ENCODE peak calls at places on chromosome 22, in four cellular contexts. P is stomach, X is skeletal muscle cell, R is pancreas. U is an unnamed sample.

GRCh38 chr22:38718414-38718813 is 12.7 kb downstream of the GTPBP1 start:
- DNase-seq in R (no peak), P (peak; percentile 66), X (no peak), U (no peak)

GRCh38 chr22:37498289-37498909 is 12.2 kb upstream of the MFNG start:
- DNase-seq in P (peak; percentile 71), X (no peak), R (peak; percentile 79), U (no peak)

GRCh38 chr22:47200273-47201051 is 438.0 kb downstream of the TBC1D22A start:
- DNase-seq in P (peak; percentile 25), R (peak; percentile 65), X (no peak), U (no peak)

GRCh38 chr22:39463277-39463676 is 6.5 kb downstream of the MGAT3 start:
- DNase-seq in R (no peak), P (no peak), X (no peak), U (no peak)

GRCh38 chr22:38136607-38137006 is 26.1 kb upstream of the BAIAP2L2 start:
- DNase-seq in X (no peak), P (no peak), R (no peak), U (no peak)

GRCh38 chr22:44366372-44367310 is 53.9 kb upstream of the SHISAL1 start:
- DNase-seq in R (peak; percentile 42), X (no peak), P (no peak), U (no peak)

GRCh38 chr22:17980638-17981051 is 43.7 kb downstream of the MICAL3 start:
- DNase-seq in P (peak; percentile 48), X (no peak), R (no peak), U (no peak)

GRCh38 chr22:45754822-45755221 is 83.2 kb downstream of the ATXN10 start:
- DNase-seq in P (no peak), R (no peak), X (no peak), U (no peak)

GRCh38 chr22:46036558-46037408 is 59.8 kb upstream of the WNT7B start:
- DNase-seq in R (peak; percentile 73), P (peak; percentile 58), X (no peak), U (peak; percentile 34)

GRCh38 chr22:39990688-39991087 is 4.1 kb upstream of the FAM83F start:
- DNase-seq in R (no peak), P (no peak), X (no peak), U (no peak)

GRCh38 chr22:30078320-30079311 is 1.6 kb upstream of the HORMAD2 start:
- DNase-seq in X (no peak), R (no peak), P (no peak), U (peak; percentile 47)

GRCh38 chr22:25351631-25352293 is 132.3 kb downstream of the CRYBB2 start:
- DNase-seq in P (peak; percentile 21), R (no peak), X (no peak), U (peak; percentile 22)

GRCh38 chr22:44783581-44783980 is 31.2 kb downstream of the ARHGAP8 start:
- DNase-seq in P (no peak), R (no peak), X (no peak), U (no peak)

GRCh38 chr22:19118601-19118880 is 3.7 kb downstream of the DGCR2 start:
- DNase-seq in P (no peak), X (no peak), R (no peak), U (no peak)

GRCh38 chr22:19120829-19121630 is 1.2 kb downstream of the DGCR2 start:
- DNase-seq in X (no peak), R (no peak), P (peak; percentile 66), U (no peak)

GRCh38 chr22:19122143-19122751 is at the start of gene DGCR2:
- DNase-seq in R (peak; percentile 99), X (peak; percentile 86), P (peak; percentile 98), U (peak; percentile 94)

GRCh38 chr22:19121631-19122142 is 525 bp downstream of the DGCR2 start:
- DNase-seq in X (no peak), R (peak; percentile 83), P (peak; percentile 65), U (peak; percentile 51)

DNA sequence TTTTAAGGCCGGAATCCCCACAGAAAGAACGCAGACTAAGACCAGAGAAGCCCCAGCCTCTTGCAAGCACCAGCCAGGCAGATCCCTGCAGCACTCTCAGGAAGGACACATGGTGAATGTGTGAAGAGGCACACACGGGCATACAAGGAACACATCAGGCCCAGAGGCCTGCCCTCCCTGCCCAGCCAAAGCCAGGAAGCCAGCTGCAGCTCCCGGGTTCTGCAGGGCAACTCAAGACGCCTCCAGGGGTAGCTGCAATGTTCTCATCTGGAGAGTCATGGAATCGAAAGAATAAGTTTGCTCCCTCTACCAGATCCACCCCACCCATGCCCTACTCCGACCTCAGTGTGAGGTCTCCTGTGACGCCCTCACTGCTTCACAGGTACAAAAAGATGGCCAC is 2.3 kb downstream of the DGCR2 start:
- DNase-seq in P (no peak), R (no peak), X (no peak), U (no peak)
- H3K4me3 ChIP-seq in P (peak overlapping the region; percentile 89), R (no peak overlapping the region), X (no peak overlapping the region), U (peak overlapping the region; percentile 78)

GRCh38 chr22:42645938-42646568 is 3.1 kb downstream of the CYB5R3 start:
- DNase-seq in P (peak; percentile 70), R (no peak), X (no peak), U (no peak)

GRCh38 chr22:42648368-42649260 is 578 bp downstream of the CYB5R3 start:
- DNase-seq in P (peak; percentile 79), X (no peak), R (peak; percentile 74), U (no peak)

GRCh38 chr22:42645341-42645937 is 3.8 kb downstream of the CYB5R3 start:
- DNase-seq in X (no peak), R (no peak), P (peak; percentile 44), U (no peak)

GRCh38 chr22:42648017-42648367 is 1.2 kb downstream of the CYB5R3 start:
- DNase-seq in R (no peak), X (no peak), P (no peak), U (no peak)

DNA sequence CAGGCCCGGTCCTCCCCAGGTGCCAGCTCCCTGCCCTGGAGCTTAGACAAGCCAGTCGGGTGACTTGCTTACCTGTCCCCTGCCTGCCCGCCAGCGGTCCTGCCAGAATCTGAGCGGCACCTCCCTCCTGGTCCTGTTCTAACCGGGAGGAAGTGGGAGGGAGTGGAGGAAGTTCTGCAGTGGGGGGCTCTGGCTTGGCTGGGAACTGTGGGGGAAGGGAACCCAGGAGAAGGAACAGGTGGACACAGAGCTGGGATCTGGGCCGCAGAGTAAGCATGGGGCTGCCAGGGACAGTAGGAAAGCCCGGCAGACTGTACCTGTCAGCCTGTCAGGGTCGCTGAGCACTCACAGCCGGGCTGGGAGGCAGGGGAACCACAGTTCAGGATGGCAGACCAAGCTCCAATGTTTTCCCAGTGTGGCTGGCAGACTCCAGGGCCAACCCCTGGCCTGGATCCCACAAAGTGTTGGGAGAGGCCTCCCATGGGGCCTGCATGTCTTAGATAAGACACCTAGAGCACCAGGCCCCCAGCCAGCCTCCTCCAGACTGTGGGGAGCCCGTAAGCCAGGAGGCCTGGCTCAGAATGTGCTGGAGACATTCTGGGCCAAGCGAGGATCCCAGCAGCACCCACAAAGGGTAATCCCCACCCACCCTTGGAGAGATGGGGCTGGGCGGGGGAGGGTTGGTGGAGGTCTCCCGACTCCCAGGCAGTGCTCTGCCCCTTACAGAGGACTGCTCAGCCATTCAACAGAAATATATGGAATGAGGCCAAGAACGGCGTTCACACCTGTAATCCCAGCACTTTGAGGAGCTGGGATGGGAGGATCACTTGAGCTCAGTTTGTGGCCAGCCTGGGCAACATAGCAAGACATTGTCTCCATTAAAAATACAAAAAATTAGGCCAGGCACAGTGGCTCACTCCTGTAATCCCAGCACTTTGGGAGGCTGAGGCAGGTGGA is 2.3 kb downstream of the CYB5R3 start:
- DNase-seq in P (peak; percentile 91), X (no peak), R (peak; percentile 73), U (no peak)
- H3K4me3 ChIP-seq in P (peak overlapping the region; percentile 92), X (no peak overlapping the region), R (peak overlapping the region; percentile 32), U (peak overlapping the region; percentile 34)

DNA sequence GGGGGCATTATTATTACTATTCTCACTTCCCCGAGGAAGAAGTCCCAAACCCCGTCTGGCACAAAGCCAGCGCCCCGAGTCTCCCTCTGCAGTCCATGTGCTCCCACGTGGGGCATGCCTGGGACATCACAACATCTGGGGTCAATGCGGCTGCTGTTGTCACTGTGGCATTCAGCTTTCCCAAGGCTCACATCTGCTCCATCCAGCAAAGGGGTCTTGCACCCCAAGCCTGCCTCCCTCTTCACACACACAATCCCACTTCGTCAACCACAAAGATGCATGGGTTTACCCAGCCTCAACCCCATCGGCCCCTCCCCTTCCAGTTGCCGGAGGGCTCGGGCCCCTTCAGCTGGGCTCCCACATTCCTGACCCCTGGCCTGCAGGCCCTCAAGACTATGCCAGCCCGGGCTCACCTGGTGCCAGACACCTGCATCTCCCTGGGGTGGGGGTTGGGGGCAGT is 23.5 kb upstream of the RTN4R start:
- DNase-seq in R (no peak), P (no peak), X (no peak), U (no peak)
- H3K4me3 ChIP-seq in R (no peak overlapping the region), P (no peak overlapping the region), X (no peak overlapping the region), U (no peak overlapping the region)

GRCh38 chr22:27181537-27181936 is 524.1 kb downstream of the MIAT start:
- DNase-seq in P (no peak), X (no peak), R (no peak), U (no peak)

GRCh38 chr22:27186643-27187042 is 529.3 kb downstream of the MIAT start:
- DNase-seq in R (no peak), X (no peak), P (no peak), U (no peak)

GRCh38 chr22:27183474-27183873 is 526.1 kb downstream of the MIAT start:
- DNase-seq in P (no peak), R (no peak), X (no peak), U (no peak)

GRCh38 chr22:27185099-27185709 is 527.8 kb downstream of the MIAT start:
- DNase-seq in R (no peak), X (no peak), P (no peak), U (no peak)

GRCh38 chr22:27185903-27186302 is 528.5 kb downstream of the MIAT start:
- DNase-seq in X (no peak), R (no peak), P (no peak), U (no peak)
- H3K4me3 ChIP-seq in X (no peak overlapping the region), R (no peak overlapping the region), P (no peak overlapping the region), U (no peak overlapping the region)

GRCh38 chr22:36376265-36376664 is 11.5 kb downstream of the MYH9 start:
- DNase-seq in P (no peak), X (no peak), R (no peak), U (no peak)

GRCh38 chr22:36373258-36373579 is 14.5 kb downstream of the MYH9 start:
- DNase-seq in X (no peak), R (no peak), P (no peak), U (no peak)

GRCh38 chr22:36377022-36377631 is 10.6 kb downstream of the MYH9 start:
- DNase-seq in R (no peak), X (no peak), P (no peak), U (no peak)

GRCh38 chr22:36375071-36375980 is 12.4 kb downstream of the MYH9 start:
- DNase-seq in R (no peak), P (no peak), X (no peak), U (no peak)

DNA sequence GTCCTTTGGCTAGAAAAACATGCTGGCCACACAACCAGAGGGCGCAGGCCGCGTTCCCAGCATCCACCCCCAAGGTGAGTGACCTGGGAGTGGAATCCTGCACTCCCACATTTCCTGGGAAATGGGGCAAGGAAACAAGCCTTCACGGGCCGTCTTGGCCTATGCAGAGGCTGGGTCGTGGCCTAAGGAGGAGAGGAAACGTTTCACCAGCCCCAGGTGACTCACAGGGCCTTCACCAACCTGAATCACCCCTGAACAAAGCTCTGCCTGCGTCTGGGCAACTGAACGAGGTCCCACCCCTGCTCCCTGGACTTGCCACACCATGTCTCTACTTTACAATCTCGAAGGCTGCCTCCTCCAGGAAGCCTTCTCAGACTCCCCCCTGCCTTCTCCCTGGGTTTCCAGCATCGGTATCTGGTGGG is 13.2 kb downstream of the MYH9 start:
- DNase-seq in R (no peak), X (no peak), P (peak; percentile 68), U (no peak)
- H3K4me3 ChIP-seq in R (no peak overlapping the region), X (no peak overlapping the region), P (no peak overlapping the region), U (no peak overlapping the region)